ENCODE peak calls at places on chromosomes 3 and 15, in five cellular contexts. One of them, this sample, is unnamed.

GRCh38 chr3:79887203-79887602 is 119.4 kb upstream of the ROBO1 start:
- DNase-seq in CD4-positive, alpha-beta T cell: no peak
- DNase-seq in endothelial cell: no peak
- DNase-seq in AG10803: no peak
- DNase-seq in adrenal gland: no peak
- DNase-seq in this sample: no peak

GRCh38 chr15:63491116-63491817 is 13.1 kb upstream of the USP3 start:
- DNase-seq in CD4-positive, alpha-beta T cell: no peak
- DNase-seq in endothelial cell: no peak
- DNase-seq in AG10803: peak
- DNase-seq in adrenal gland: no peak
- DNase-seq in this sample: peak

GRCh38 chr3:33440328-33440577 is at the start of gene UBP1:
- DNase-seq in CD4-positive, alpha-beta T cell: no peak
- DNase-seq in endothelial cell: peak
- DNase-seq in AG10803: no peak
- DNase-seq in adrenal gland: no peak
- DNase-seq in this sample: no peak

GRCh38 chr3:137079572-137079971 is 121.8 kb downstream of the IL20RB start:
- DNase-seq in CD4-positive, alpha-beta T cell: no peak
- DNase-seq in endothelial cell: no peak
- DNase-seq in AG10803: no peak
- DNase-seq in adrenal gland: no peak
- DNase-seq in this sample: no peak

GRCh38 chr3:40580494-40581091 is 55.8 kb downstream of the ZNF621 start:
- DNase-seq in CD4-positive, alpha-beta T cell: peak
- DNase-seq in endothelial cell: peak
- DNase-seq in AG10803: peak
- DNase-seq in adrenal gland: peak
- DNase-seq in this sample: peak

GRCh38 chr15:84878504-84878903 is 6.0 kb upstream of the SLC28A1 start:
- DNase-seq in CD4-positive, alpha-beta T cell: peak
- DNase-seq in endothelial cell: peak
- DNase-seq in AG10803: peak
- DNase-seq in adrenal gland: peak
- DNase-seq in this sample: peak

GRCh38 chr3:107988464-107989156 is 102.2 kb downstream of the CD47 start:
- DNase-seq in CD4-positive, alpha-beta T cell: no peak
- DNase-seq in endothelial cell: no peak
- DNase-seq in AG10803: peak
- DNase-seq in adrenal gland: peak
- DNase-seq in this sample: no peak

GRCh38 chr15:70095387-70096214 is 2.1 kb downstream of the TLE3 start:
- DNase-seq in CD4-positive, alpha-beta T cell: peak
- DNase-seq in endothelial cell: no peak
- DNase-seq in AG10803: no peak
- DNase-seq in adrenal gland: no peak
- DNase-seq in this sample: peak

GRCh38 chr3:150408232-150409124 is at the start of gene TSC22D2:
- DNase-seq in CD4-positive, alpha-beta T cell: peak
- DNase-seq in endothelial cell: peak
- DNase-seq in AG10803: peak
- DNase-seq in adrenal gland: peak
- DNase-seq in this sample: peak

GRCh38 chr15:48897144-48897814 is 19.3 kb downstream of the EID1 start:
- DNase-seq in CD4-positive, alpha-beta T cell: no peak
- DNase-seq in endothelial cell: no peak
- DNase-seq in AG10803: peak
- DNase-seq in adrenal gland: no peak
- DNase-seq in this sample: no peak

GRCh38 chr15:99447497-99448371 is 118.0 kb upstream of the MEF2A start:
- DNase-seq in CD4-positive, alpha-beta T cell: no peak
- DNase-seq in endothelial cell: no peak
- DNase-seq in AG10803: no peak
- DNase-seq in adrenal gland: no peak
- DNase-seq in this sample: no peak

GRCh38 chr3:27252646-27253045 is 116.5 kb downstream of the NEK10 start:
- DNase-seq in CD4-positive, alpha-beta T cell: no peak
- DNase-seq in endothelial cell: no peak
- DNase-seq in AG10803: peak
- DNase-seq in adrenal gland: no peak
- DNase-seq in this sample: no peak

GRCh38 chr3:71436337-71436736 is 147.2 kb downstream of the FOXP1 start:
- DNase-seq in CD4-positive, alpha-beta T cell: no peak
- DNase-seq in endothelial cell: no peak
- DNase-seq in AG10803: peak
- DNase-seq in adrenal gland: no peak
- DNase-seq in this sample: no peak
- TF ChIP-seq CTCF in CD4-positive, alpha-beta T cell: no peak
- TF ChIP-seq CTCF in endothelial cell: no peak
- TF ChIP-seq CTCF in AG10803: no peak
- TF ChIP-seq CTCF in adrenal gland: no peak
- TF ChIP-seq CTCF in this sample: no peak

GRCh38 chr15:47503884-47504283 is 213.4 kb upstream of the SEMA6D start:
- DNase-seq in CD4-positive, alpha-beta T cell: no peak
- DNase-seq in endothelial cell: no peak
- DNase-seq in AG10803: no peak
- DNase-seq in adrenal gland: no peak
- DNase-seq in this sample: no peak

GRCh38 chr15:47504624-47505256 is 212.6 kb upstream of the SEMA6D start:
- DNase-seq in CD4-positive, alpha-beta T cell: no peak
- DNase-seq in endothelial cell: no peak
- DNase-seq in AG10803: no peak
- DNase-seq in adrenal gland: no peak
- DNase-seq in this sample: no peak

GRCh38 chr15:47505712-47506542 is 211.4 kb upstream of the SEMA6D start:
- DNase-seq in CD4-positive, alpha-beta T cell: no peak
- DNase-seq in endothelial cell: no peak
- DNase-seq in AG10803: peak
- DNase-seq in adrenal gland: no peak
- DNase-seq in this sample: no peak

GRCh38 chr15:47496343-47497185 is 220.7 kb upstream of the SEMA6D start:
- DNase-seq in CD4-positive, alpha-beta T cell: no peak
- DNase-seq in endothelial cell: no peak
- DNase-seq in AG10803: no peak
- DNase-seq in adrenal gland: no peak
- DNase-seq in this sample: no peak

DNA sequence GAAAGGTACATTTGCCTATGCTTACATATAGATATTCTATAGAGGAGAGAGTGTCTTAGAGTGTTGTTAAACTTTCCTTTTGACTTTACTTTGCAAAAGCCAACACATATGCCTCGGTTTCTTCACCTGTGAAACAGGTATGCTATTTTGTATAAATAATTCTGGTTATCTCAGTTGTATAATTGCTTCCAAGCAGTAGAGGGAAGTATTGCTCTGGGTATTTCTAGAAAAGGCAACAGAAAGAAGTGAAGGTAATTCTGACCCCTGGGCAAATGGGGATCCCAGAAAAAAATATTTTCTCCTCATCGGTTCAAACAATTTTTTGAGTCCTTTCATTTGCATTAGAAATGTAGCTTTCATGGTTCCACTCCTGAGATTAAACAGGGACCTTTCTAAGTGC is 216.5 kb upstream of the SEMA6D start:
- DNase-seq in CD4-positive, alpha-beta T cell: no peak
- DNase-seq in endothelial cell: no peak
- DNase-seq in AG10803: no peak
- DNase-seq in adrenal gland: no peak
- DNase-seq in this sample: no peak
- TF ChIP-seq CTCF in CD4-positive, alpha-beta T cell: no peak
- TF ChIP-seq CTCF in endothelial cell: no peak
- TF ChIP-seq CTCF in AG10803: no peak
- TF ChIP-seq CTCF in adrenal gland: no peak
- TF ChIP-seq CTCF in this sample: no peak

GRCh38 chr3:197555281-197556261 is at the start of gene BDH1:
- DNase-seq in CD4-positive, alpha-beta T cell: peak
- DNase-seq in endothelial cell: peak
- DNase-seq in AG10803: no peak
- DNase-seq in adrenal gland: no peak
- DNase-seq in this sample: peak
- TF ChIP-seq CTCF in CD4-positive, alpha-beta T cell: no peak
- TF ChIP-seq CTCF in endothelial cell: no peak
- TF ChIP-seq CTCF in AG10803: no peak
- TF ChIP-seq CTCF in adrenal gland: no peak
- TF ChIP-seq CTCF in this sample: no peak

GRCh38 chr3:171266034-171266805 is 194.0 kb downstream of the TNIK start:
- DNase-seq in CD4-positive, alpha-beta T cell: no peak
- DNase-seq in endothelial cell: no peak
- DNase-seq in AG10803: peak
- DNase-seq in adrenal gland: no peak
- DNase-seq in this sample: no peak

GRCh38 chr3:171261487-171261886 is 198.7 kb downstream of the TNIK start:
- DNase-seq in CD4-positive, alpha-beta T cell: no peak
- DNase-seq in endothelial cell: no peak
- DNase-seq in AG10803: no peak
- DNase-seq in adrenal gland: no peak
- DNase-seq in this sample: no peak

GRCh38 chr3:171267089-171267488 is 193.1 kb downstream of the TNIK start:
- DNase-seq in CD4-positive, alpha-beta T cell: no peak
- DNase-seq in endothelial cell: no peak
- DNase-seq in AG10803: no peak
- DNase-seq in adrenal gland: no peak
- DNase-seq in this sample: no peak

GRCh38 chr3:171262431-171262830 is 197.8 kb downstream of the TNIK start:
- DNase-seq in CD4-positive, alpha-beta T cell: no peak
- DNase-seq in endothelial cell: no peak
- DNase-seq in AG10803: peak
- DNase-seq in adrenal gland: no peak
- DNase-seq in this sample: no peak

DNA sequence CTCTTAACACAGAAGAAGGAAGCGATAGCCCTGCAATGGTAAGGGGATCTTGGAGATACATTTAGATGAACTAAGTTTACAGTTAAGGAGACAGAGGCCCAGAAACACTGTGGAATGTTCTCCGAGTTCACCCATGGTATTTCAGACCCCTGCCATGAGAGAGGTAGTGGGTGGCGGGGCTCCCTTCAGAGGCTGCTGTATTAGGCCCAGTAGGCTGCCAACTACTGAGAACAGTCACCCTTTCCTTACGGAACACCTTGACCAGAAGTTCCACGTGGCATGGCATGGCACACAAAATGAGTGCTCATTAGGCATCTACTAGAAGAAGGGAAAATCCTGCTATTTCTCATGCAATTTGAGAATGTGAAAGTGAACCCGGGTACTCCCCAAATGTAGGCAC is 195.4 kb downstream of the TNIK start:
- DNase-seq in CD4-positive, alpha-beta T cell: no peak
- DNase-seq in endothelial cell: no peak
- DNase-seq in AG10803: no peak
- DNase-seq in adrenal gland: no peak
- DNase-seq in this sample: no peak
- TF ChIP-seq CTCF in CD4-positive, alpha-beta T cell: no peak
- TF ChIP-seq CTCF in endothelial cell: no peak
- TF ChIP-seq CTCF in AG10803: no peak
- TF ChIP-seq CTCF in adrenal gland: no peak
- TF ChIP-seq CTCF in this sample: no peak

DNA sequence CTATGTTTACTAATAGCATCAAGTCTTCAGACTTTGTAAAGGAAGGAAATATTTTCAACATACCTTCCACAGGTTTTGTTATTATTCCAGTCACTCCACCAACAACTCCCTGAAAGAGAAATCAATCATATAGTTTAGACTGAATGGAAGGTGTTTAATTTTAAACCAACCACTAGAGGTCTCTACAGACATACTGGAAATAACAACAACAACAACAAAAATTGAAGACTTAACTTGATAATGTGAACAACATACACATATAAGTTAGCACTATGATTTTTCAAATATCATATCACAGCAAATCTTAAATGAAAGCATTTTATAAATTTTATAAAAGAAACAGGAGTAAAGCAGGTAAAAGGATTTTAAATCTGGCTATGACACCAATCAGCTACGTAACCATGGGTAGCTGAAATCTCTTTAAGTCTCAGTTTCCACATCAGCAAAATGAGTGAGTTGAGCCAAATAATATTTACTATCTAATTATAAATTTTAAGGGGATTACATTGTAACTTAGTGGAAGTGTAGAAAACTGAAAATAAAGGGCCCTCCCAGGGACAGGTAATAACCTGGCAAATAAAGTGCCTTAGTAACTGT is 188.2 kb downstream of the VPS13C start:
- DNase-seq in CD4-positive, alpha-beta T cell: no peak
- DNase-seq in endothelial cell: no peak
- DNase-seq in AG10803: peak
- DNase-seq in adrenal gland: no peak
- DNase-seq in this sample: peak
- TF ChIP-seq CTCF in CD4-positive, alpha-beta T cell: peak
- TF ChIP-seq CTCF in endothelial cell: peak
- TF ChIP-seq CTCF in AG10803: peak
- TF ChIP-seq CTCF in adrenal gland: peak
- TF ChIP-seq CTCF in this sample: peak

GRCh38 chr3:17795280-17795679 is 52.8 kb upstream of the TBC1D5 start:
- DNase-seq in CD4-positive, alpha-beta T cell: no peak
- DNase-seq in endothelial cell: no peak
- DNase-seq in AG10803: no peak
- DNase-seq in adrenal gland: no peak
- DNase-seq in this sample: no peak
- TF ChIP-seq CTCF in CD4-positive, alpha-beta T cell: no peak
- TF ChIP-seq CTCF in endothelial cell: no peak
- TF ChIP-seq CTCF in AG10803: no peak
- TF ChIP-seq CTCF in adrenal gland: no peak
- TF ChIP-seq CTCF in this sample: no peak

GRCh38 chr3:10707089-10707983 is 108.7 kb upstream of the SLC6A11 start:
- DNase-seq in CD4-positive, alpha-beta T cell: no peak
- DNase-seq in endothelial cell: peak
- DNase-seq in AG10803: no peak
- DNase-seq in adrenal gland: no peak
- DNase-seq in this sample: peak

GRCh38 chr3:10700821-10701220 is 115.2 kb upstream of the SLC6A11 start:
- DNase-seq in CD4-positive, alpha-beta T cell: no peak
- DNase-seq in endothelial cell: no peak
- DNase-seq in AG10803: no peak
- DNase-seq in adrenal gland: no peak
- DNase-seq in this sample: no peak

GRCh38 chr3:10702961-10703740 is 112.9 kb upstream of the SLC6A11 start:
- DNase-seq in CD4-positive, alpha-beta T cell: no peak
- DNase-seq in endothelial cell: peak
- DNase-seq in AG10803: no peak
- DNase-seq in adrenal gland: no peak
- DNase-seq in this sample: no peak

GRCh38 chr3:10706156-10707088 is 109.6 kb upstream of the SLC6A11 start:
- DNase-seq in CD4-positive, alpha-beta T cell: no peak
- DNase-seq in endothelial cell: peak
- DNase-seq in AG10803: no peak
- DNase-seq in adrenal gland: no peak
- DNase-seq in this sample: no peak

GRCh38 chr3:10703875-10704274 is 112.2 kb upstream of the SLC6A11 start:
- DNase-seq in CD4-positive, alpha-beta T cell: no peak
- DNase-seq in endothelial cell: peak
- DNase-seq in AG10803: peak
- DNase-seq in adrenal gland: no peak
- DNase-seq in this sample: no peak
- TF ChIP-seq CTCF in CD4-positive, alpha-beta T cell: no peak
- TF ChIP-seq CTCF in endothelial cell: peak
- TF ChIP-seq CTCF in AG10803: peak
- TF ChIP-seq CTCF in adrenal gland: no peak
- TF ChIP-seq CTCF in this sample: no peak

This sample was measured in B cell.